ENCODE peak calls at places on chromosome 18, in five cellular contexts. One of them, this sample, is unnamed.

GRCh38 chr18:9475643-9476580 is 599 bp downstream of the RALBP1 start:
- ATAC-seq in body of pancreas: no peak
- ATAC-seq in Panc1: peak; percentile 4
- ATAC-seq in activated T-cell treated with anti-CD3 and anti-CD28 coated beads, Interleukin-2, amount 50 U/mL, for 4 hours: peak; percentile 34
- ATAC-seq in left lung: no peak
- ATAC-seq in this sample: no peak

GRCh38 chr18:48183613-48184012 is 225.6 kb downstream of the ZBTB7C start:
- ATAC-seq in body of pancreas: no peak
- ATAC-seq in Panc1: no peak
- ATAC-seq in activated T-cell treated with anti-CD3 and anti-CD28 coated beads, Interleukin-2, amount 50 U/mL, for 4 hours: no peak
- ATAC-seq in left lung: peak; percentile 13
- ATAC-seq in this sample: no peak

GRCh38 chr18:45962866-45963265 is 4.3 kb downstream of the EPG5 start:
- ATAC-seq in body of pancreas: no peak
- ATAC-seq in Panc1: no peak
- ATAC-seq in activated T-cell treated with anti-CD3 and anti-CD28 coated beads, Interleukin-2, amount 50 U/mL, for 4 hours: no peak
- ATAC-seq in left lung: no peak
- ATAC-seq in this sample: peak; percentile 67

GRCh38 chr18:2406544-2406943 is 164.8 kb downstream of the METTL4 start:
- ATAC-seq in body of pancreas: no peak
- ATAC-seq in Panc1: no peak
- ATAC-seq in activated T-cell treated with anti-CD3 and anti-CD28 coated beads, Interleukin-2, amount 50 U/mL, for 4 hours: no peak
- ATAC-seq in left lung: peak; percentile 23
- ATAC-seq in this sample: no peak

GRCh38 chr18:9296233-9297006 is 38.2 kb upstream of the TWSG1 start:
- ATAC-seq in body of pancreas: no peak
- ATAC-seq in Panc1: no peak
- ATAC-seq in activated T-cell treated with anti-CD3 and anti-CD28 coated beads, Interleukin-2, amount 50 U/mL, for 4 hours: no peak
- ATAC-seq in left lung: no peak
- ATAC-seq in this sample: no peak

GRCh38 chr18:27583021-27583420 is 397.9 kb upstream of the CHST9 start:
- ATAC-seq in body of pancreas: no peak
- ATAC-seq in Panc1: no peak
- ATAC-seq in activated T-cell treated with anti-CD3 and anti-CD28 coated beads, Interleukin-2, amount 50 U/mL, for 4 hours: no peak
- ATAC-seq in left lung: no peak
- ATAC-seq in this sample: no peak

GRCh38 chr18:12041561-12041960 is 52.1 kb upstream of the ANKRD62 start:
- ATAC-seq in body of pancreas: no peak
- ATAC-seq in Panc1: no peak
- ATAC-seq in activated T-cell treated with anti-CD3 and anti-CD28 coated beads, Interleukin-2, amount 50 U/mL, for 4 hours: peak; percentile 31
- ATAC-seq in left lung: no peak
- ATAC-seq in this sample: peak; percentile 85

GRCh38 chr18:44579028-44579692 is 101.5 kb upstream of the SETBP1 start:
- ATAC-seq in body of pancreas: no peak
- ATAC-seq in Panc1: no peak
- ATAC-seq in activated T-cell treated with anti-CD3 and anti-CD28 coated beads, Interleukin-2, amount 50 U/mL, for 4 hours: no peak
- ATAC-seq in left lung: peak; percentile 48
- ATAC-seq in this sample: no peak

GRCh38 chr18:46424898-46425297 is 232.1 kb downstream of the LOXHD1 start:
- ATAC-seq in body of pancreas: no peak
- ATAC-seq in Panc1: no peak
- ATAC-seq in activated T-cell treated with anti-CD3 and anti-CD28 coated beads, Interleukin-2, amount 50 U/mL, for 4 hours: no peak
- ATAC-seq in left lung: peak; percentile 91
- ATAC-seq in this sample: no peak

GRCh38 chr18:24817150-24818068 is 357.0 kb downstream of the HRH4 start:
- ATAC-seq in body of pancreas: no peak
- ATAC-seq in Panc1: no peak
- ATAC-seq in activated T-cell treated with anti-CD3 and anti-CD28 coated beads, Interleukin-2, amount 50 U/mL, for 4 hours: no peak
- ATAC-seq in left lung: no peak
- ATAC-seq in this sample: no peak

GRCh38 chr18:50097702-50098101 is 97.2 kb downstream of the MYO5B start:
- ATAC-seq in body of pancreas: peak; percentile 67
- ATAC-seq in Panc1: no peak
- ATAC-seq in activated T-cell treated with anti-CD3 and anti-CD28 coated beads, Interleukin-2, amount 50 U/mL, for 4 hours: no peak
- ATAC-seq in left lung: peak; percentile 50
- ATAC-seq in this sample: peak; percentile 45

GRCh38 chr18:58692420-58693185 is 21.3 kb downstream of the MALT1 start:
- ATAC-seq in body of pancreas: no peak
- ATAC-seq in Panc1: no peak
- ATAC-seq in activated T-cell treated with anti-CD3 and anti-CD28 coated beads, Interleukin-2, amount 50 U/mL, for 4 hours: peak; percentile 51
- ATAC-seq in left lung: no peak
- ATAC-seq in this sample: peak; percentile 33